ENCODE peak calls at places on chromosomes 16 and 17, in seven cellular contexts. Z is mesendoderm, R is IMR-90, A is H9, Q is H1, K is neuronal stem cell, F is trophoblast cell. B is an unnamed sample.

GRCh38 chr17:1188812-1189211 is 9.0 kb upstream of the ABR start:
- DNase-seq in R (peak; percentile 27), Z (no peak), K (no peak), A (no peak), Q (no peak), F (peak; percentile 50), B (no peak)

GRCh38 chr17:72661945-72662826 is 430.3 kb downstream of the SLC39A11 start:
- DNase-seq in R (no peak), F (no peak), A (no peak), Q (no peak), K (no peak), Z (no peak), B (no peak)

GRCh38 chr17:79789943-79790804 is 6.7 kb downstream of the CBX8 start:
- DNase-seq in A (peak; percentile 81), Z (peak; percentile 44), Q (no peak), K (no peak), R (no peak), F (peak; percentile 27), B (no peak)

GRCh38 chr16:22670551-22670970 is 143.4 kb upstream of the HS3ST2 start:
- DNase-seq in F (no peak), Z (peak; percentile 82), R (no peak), K (peak; percentile 59), A (peak; percentile 94), Q (peak; percentile 86), B (no peak)

GRCh38 chr16:29030086-29030840 is 45.4 kb downstream of the LAT start:
- DNase-seq in Q (no peak), Z (no peak), A (no peak), R (no peak), K (no peak), F (no peak), B (no peak)

GRCh38 chr16:83932955-83933673 is 19.9 kb upstream of the OSGIN1 start:
- DNase-seq in A (no peak), Q (no peak), F (no peak), R (peak; percentile 66), Z (no peak), K (no peak), B (peak; percentile 16)

GRCh38 chr16:83961591-83961990 is 6.5 kb upstream of the NECAB2 start:
- DNase-seq in R (no peak), F (no peak), Z (no peak), A (no peak), Q (no peak), K (no peak), B (no peak)

GRCh38 chr16:84649511-84649861 is 1.2 kb downstream of the KLHL36 start:
- DNase-seq in R (no peak), Q (no peak), A (no peak), F (no peak), K (no peak), Z (no peak), B (no peak)

GRCh38 chr16:27355610-27356009 is 41.8 kb downstream of the IL4R start:
- DNase-seq in Q (peak; percentile 83), Z (peak; percentile 84), K (no peak), A (peak; percentile 84), R (peak; percentile 22), F (peak; percentile 55), B (peak; percentile 36)

GRCh38 chr17:78252111-78252634 is 20.7 kb downstream of the TMEM235 start:
- DNase-seq in K (no peak), F (no peak), Z (no peak), A (peak; percentile 43), R (no peak), Q (no peak), B (no peak)

GRCh38 chr16:12758670-12759558 is 44.8 kb downstream of the CPPED1 start:
- DNase-seq in R (no peak), Z (no peak), Q (no peak), A (peak; percentile 35), F (peak; percentile 29), K (no peak), B (no peak)

GRCh38 chr16:843771-844170 is 43.2 kb upstream of the GNG13 start:
- DNase-seq in K (no peak), Z (no peak), A (no peak), R (no peak), F (no peak), Q (no peak), B (no peak)

GRCh38 chr16:1420111-1420539 is 422 bp downstream of the UQCC4 start:
- DNase-seq in R (no peak), K (no peak), F (no peak), Q (no peak), A (no peak), Z (no peak), B (peak; percentile 20)

GRCh38 chr16:57838161-57838560 is 35.9 kb upstream of the KIFC3 start:
- DNase-seq in A (no peak), Q (no peak), Z (no peak), F (peak; percentile 81), R (no peak), K (no peak), B (no peak)

GRCh38 chr17:45385331-45385997 is 47.2 kb downstream of the ARHGAP27 start:
- DNase-seq in A (peak; percentile 95), Q (peak; percentile 99), R (peak; percentile 76), K (peak; percentile 83), Z (peak; percentile 88), F (peak; percentile 94), B (peak; percentile 72)

GRCh38 chr16:84648595-84649510 is 542 bp downstream of the KLHL36 start:
- DNase-seq in R (no peak), Q (peak; percentile 72), Z (no peak), A (no peak), F (peak; percentile 62), K (no peak), B (peak; percentile 51)

GRCh38 chr17:28402844-28403243 is 3.2 kb downstream of the SLC46A1 start:
- DNase-seq in Q (no peak), A (no peak), K (no peak), Z (no peak), R (no peak), F (no peak), B (no peak)

GRCh38 chr16:67169642-67170167 is 633 bp upstream of the NOL3 start:
- DNase-seq in Z (peak; percentile 88), A (peak; percentile 89), K (no peak), Q (peak; percentile 95), F (peak; percentile 30), R (no peak), B (peak; percentile 49)

GRCh38 chr17:39927928-39928867 is 666 bp downstream of the LRRC3C start:
- DNase-seq in Z (peak; percentile 80), F (peak; percentile 38), A (peak; percentile 89), Q (peak; percentile 81), K (no peak), R (no peak), B (peak; percentile 37)

GRCh38 chr17:40486513-40487370 is 14.7 kb downstream of the TNS4 start:
- DNase-seq in Q (no peak), A (no peak), Z (no peak), R (peak; percentile 87), K (no peak), F (peak; percentile 72), B (peak; percentile 78)

GRCh38 chr17:66469088-66469442 is 166.7 kb downstream of the PRKCA start:
- DNase-seq in A (no peak), R (no peak), Q (no peak), K (no peak), F (peak; percentile 32), Z (peak; percentile 42), B (no peak)

DNA sequence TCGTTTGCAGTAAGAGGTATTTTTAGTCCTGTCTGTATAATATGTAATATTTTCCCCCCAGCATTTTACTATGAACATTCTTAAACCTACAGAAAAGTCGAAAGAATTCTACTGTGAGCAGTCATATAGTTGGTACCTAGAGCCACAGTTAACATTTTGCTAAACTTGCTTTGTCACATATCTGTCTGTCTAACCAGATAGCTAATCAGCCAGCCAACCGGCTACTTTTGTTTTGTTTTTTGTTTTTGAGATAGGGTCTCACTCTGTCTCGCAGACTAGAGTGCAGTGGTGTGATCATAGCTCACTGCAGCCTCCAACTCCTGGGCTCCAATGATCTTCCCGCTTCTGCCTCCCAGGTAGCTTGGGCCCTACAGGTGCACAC is 73.3 kb downstream of the ABCC1 start:
- DNase-seq in Q (no peak), F (peak; percentile 81), K (no peak), R (no peak), A (no peak), Z (no peak), B (no peak)
- H3K23ac ChIP-seq in Q (no peak overlapping the region), F (no peak overlapping the region), K (no peak overlapping the region), R (peak overlapping the region; percentile 91), A (no peak overlapping the region), Z (no peak overlapping the region), B (no peak overlapping the region)

DNA sequence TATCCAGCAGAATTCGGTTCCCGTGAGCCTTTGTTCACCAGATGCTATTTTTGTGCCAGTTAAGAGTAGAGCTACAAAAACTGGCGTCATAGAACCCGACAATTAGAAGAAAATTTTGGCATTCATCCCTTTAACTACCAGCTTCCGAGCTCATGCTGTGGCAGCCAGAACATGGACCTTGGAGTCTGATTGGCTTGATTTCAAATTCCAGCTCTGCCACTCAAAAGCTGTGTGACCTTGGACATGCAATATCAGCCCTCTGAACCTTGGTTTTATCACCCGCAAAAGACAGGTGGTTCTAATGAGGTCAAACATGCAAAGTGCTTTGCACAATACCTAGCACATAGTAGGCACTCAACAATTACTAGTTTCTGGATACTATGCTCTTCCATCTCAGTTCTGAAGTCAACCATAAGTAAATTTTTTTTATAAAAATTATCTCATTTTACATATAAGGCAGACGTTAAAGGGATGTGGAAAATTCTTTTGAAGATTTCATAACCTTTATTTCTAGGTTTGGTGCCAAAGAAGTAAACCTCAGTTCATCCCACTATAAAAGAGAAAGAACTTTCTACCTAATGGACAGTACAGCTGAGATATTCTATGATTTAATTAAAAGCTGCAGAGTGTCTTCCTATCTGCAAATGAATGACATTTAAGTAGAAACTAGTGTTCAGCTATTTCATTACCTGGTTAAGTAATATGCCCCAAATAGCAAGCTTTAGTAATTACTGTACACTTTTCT is 331.5 kb downstream of the HAPSTR1 start:
- DNase-seq in K (no peak), Z (no peak), R (no peak), F (no peak), Q (no peak), A (no peak), B (no peak)
- H3K4ac ChIP-seq in K (no peak overlapping the region), Z (no peak overlapping the region), R (no peak overlapping the region), F (no peak overlapping the region), Q (no peak overlapping the region), A (no peak overlapping the region), B (no peak overlapping the region)

DNA sequence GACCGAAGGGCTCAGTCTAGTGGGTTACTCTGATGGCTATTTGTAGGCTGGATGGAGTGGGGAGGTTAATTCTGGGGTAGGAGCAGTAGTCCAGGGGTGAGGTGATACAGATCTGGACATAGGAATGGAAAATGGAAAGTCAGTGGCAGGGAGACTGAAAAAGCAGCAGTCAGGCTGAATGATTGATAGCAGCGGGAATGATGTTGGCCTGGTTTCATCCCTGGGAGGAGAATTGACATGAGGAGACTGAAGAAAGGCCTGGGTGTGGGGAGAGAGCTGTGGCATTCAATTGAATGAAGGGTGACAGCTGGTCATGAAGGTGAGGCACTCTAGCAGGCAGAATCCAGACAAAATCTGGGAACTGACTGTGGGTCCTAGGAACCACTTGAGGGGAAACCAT is 34.7 kb upstream of the CLEC18A start:
- DNase-seq in F (peak; percentile 90), K (no peak), Q (no peak), Z (no peak), R (no peak), A (no peak), B (no peak)
- H3K23ac ChIP-seq in F (no peak overlapping the region), K (no peak overlapping the region), Q (no peak overlapping the region), Z (no peak overlapping the region), R (no peak overlapping the region), A (no peak overlapping the region), B (no peak overlapping the region)

DNA sequence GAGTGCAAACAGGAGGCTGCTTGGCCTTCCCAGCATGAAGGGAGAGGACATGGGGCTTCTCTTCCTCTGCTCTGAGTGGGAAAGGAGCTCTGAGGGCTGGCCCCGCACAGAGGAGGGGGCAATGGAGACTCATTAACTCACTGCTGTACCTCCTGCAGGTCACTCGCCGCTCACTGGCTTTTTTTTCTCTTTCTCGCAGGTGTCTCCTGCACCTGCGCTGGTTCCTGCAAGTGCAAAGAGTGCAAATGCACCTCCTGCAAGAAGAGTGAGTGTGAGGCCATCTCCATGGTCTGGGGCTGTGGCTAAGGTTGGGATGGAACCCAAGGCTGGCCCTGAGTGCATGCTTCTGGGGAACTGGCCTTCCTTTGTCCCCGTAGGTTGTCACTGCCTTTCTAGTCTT is 717 bp downstream of the MT1F start:
- DNase-seq in Z (no peak), Q (no peak), A (no peak), F (no peak), K (no peak), R (no peak), B (no peak)
- H3K4ac ChIP-seq in Z (no peak overlapping the region), Q (no peak overlapping the region), A (no peak overlapping the region), F (no peak overlapping the region), K (no peak overlapping the region), R (no peak overlapping the region), B (no peak overlapping the region)

B was measured in mesenchymal stem cell.